ENCODE peak calls at places on chromosomes 2 and 18, in eight cellular contexts. V is fibroblast of lung, E is WERI-Rb-1, P is Panc1, Q is sigmoid colon, X is tibial nerve, T is AG04449, S is kidney. G is an unnamed sample.

GRCh38 chr2:23137161-23137560 is 247.8 kb upstream of the KLHL29 start:
- DNase-seq in V (no peak), E (no peak), P (no peak), Q (no peak), X (no peak), T (no peak), S (no peak), G (no peak)

GRCh38 chr2:172613035-172613434 is 57.1 kb downstream of the PDK1 start:
- DNase-seq in V (peak), E (peak), P (no peak), Q (no peak), X (no peak), T (no peak), S (no peak), G (peak)

GRCh38 chr2:73175663-73176204 is 26.6 kb upstream of the NOTO start:
- DNase-seq in V (peak), E (peak), P (no peak), Q (peak), X (peak), T (no peak), S (peak), G (peak)

GRCh38 chr2:101480764-101481163 is 5.9 kb upstream of the RFX8 start:
- DNase-seq in V (no peak), E (no peak), P (no peak), Q (no peak), X (no peak), T (no peak), S (no peak), G (no peak)

GRCh38 chr2:47073217-47073616 is 81.9 kb downstream of the STPG4 start:
- DNase-seq in V (no peak), E (no peak), P (no peak), Q (no peak), X (no peak), T (no peak), S (no peak), G (no peak)

GRCh38 chr2:174518397-174518796 is 31.6 kb upstream of the GPR155 start:
- DNase-seq in V (no peak), E (no peak), P (no peak), Q (no peak), X (no peak), T (no peak), S (no peak), G (no peak)

GRCh38 chr2:56687169-56687568 is 503.4 kb downstream of the CCDC85A start:
- DNase-seq in V (no peak), E (no peak), P (no peak), Q (no peak), X (no peak), T (no peak), S (no peak), G (peak)

GRCh38 chr18:10293966-10294365 is 160.5 kb upstream of the APCDD1 start:
- DNase-seq in V (no peak), E (no peak), P (no peak), Q (no peak), X (no peak), T (no peak), S (no peak), G (no peak)

GRCh38 chr2:106623424-106623823 is 136.3 kb downstream of the CD8B2 start:
- DNase-seq in V (no peak), E (no peak), P (no peak), Q (no peak), X (no peak), T (no peak), S (no peak), G (no peak)

GRCh38 chr2:64213607-64214275 is 69.5 kb upstream of the PELI1 start:
- DNase-seq in V (no peak), E (no peak), P (no peak), Q (no peak), X (no peak), T (no peak), S (no peak), G (no peak)

GRCh38 chr2:21820271-21820670 is 696.5 kb downstream of the TDRD15 start:
- DNase-seq in V (peak), E (no peak), P (no peak), Q (no peak), X (no peak), T (no peak), S (no peak), G (no peak)

GRCh38 chr2:240343548-240343947 is 91.9 kb upstream of the GPC1 start:
- DNase-seq in V (peak), E (no peak), P (no peak), Q (no peak), X (no peak), T (no peak), S (no peak), G (peak)

GRCh38 chr2:28296243-28296642 is 96.4 kb upstream of the FOSL2 start:
- DNase-seq in V (peak), E (no peak), P (no peak), Q (no peak), X (no peak), T (no peak), S (no peak), G (no peak)

GRCh38 chr2:144452169-144453038 is 67.5 kb downstream of the ZEB2 start:
- DNase-seq in V (peak), E (peak), P (no peak), Q (no peak), X (no peak), T (no peak), S (no peak), G (peak)

GRCh38 chr2:32558492-32558891 is 69.4 kb upstream of the TTC27 start:
- DNase-seq in V (peak), E (no peak), P (no peak), Q (no peak), X (no peak), T (no peak), S (no peak), G (no peak)

GRCh38 chr2:180660881-180661280 is 319.5 kb upstream of the UBE2E3 start:
- DNase-seq in V (no peak), E (no peak), P (no peak), Q (no peak), X (no peak), T (no peak), S (no peak), G (no peak)

GRCh38 chr2:210366675-210367080 is 51.7 kb upstream of the MYL1 start:
- DNase-seq in V (no peak), E (no peak), P (no peak), Q (no peak), X (peak), T (no peak), S (no peak), G (no peak)

GRCh38 chr18:23958036-23958435 is 56.5 kb upstream of the TTC39C start:
- DNase-seq in V (peak), E (no peak), P (no peak), Q (peak), X (peak), T (no peak), S (no peak), G (peak)

GRCh38 chr2:231364961-231365810 is 30.3 kb upstream of the B3GNT7 start:
- DNase-seq in V (peak), E (peak), P (peak), Q (peak), X (no peak), T (peak), S (peak), G (peak)

GRCh38 chr18:34608064-34608463 is 102.0 kb upstream of the DTNA start:
- DNase-seq in V (no peak), E (no peak), P (no peak), Q (no peak), X (no peak), T (no peak), S (no peak), G (no peak)

GRCh38 chr2:75595541-75596395 is 35.0 kb upstream of the EVA1A start:
- DNase-seq in V (peak), E (no peak), P (no peak), Q (no peak), X (no peak), T (peak), S (no peak), G (peak)

GRCh38 chr2:151337643-151338042 is 19.7 kb upstream of the TNFAIP6 start:
- DNase-seq in V (peak), E (no peak), P (no peak), Q (no peak), X (no peak), T (no peak), S (no peak), G (peak)

GRCh38 chr2:216139884-216140283 is 30.7 kb downstream of the XRCC5 start:
- DNase-seq in V (no peak), E (peak), P (no peak), Q (no peak), X (no peak), T (no peak), S (no peak), G (peak)

GRCh38 chr2:65296971-65297370 is 69.3 kb downstream of the ACTR2 start:
- DNase-seq in V (no peak), E (no peak), P (no peak), Q (no peak), X (no peak), T (no peak), S (no peak), G (no peak)

GRCh38 chr2:54387592-54387991 is 68.5 kb upstream of the SPTBN1 start:
- DNase-seq in V (no peak), E (no peak), P (no peak), Q (no peak), X (no peak), T (no peak), S (no peak), G (no peak)

GRCh38 chr18:56888978-56889377 is 237.8 kb downstream of the WDR7 start:
- DNase-seq in V (no peak), E (no peak), P (no peak), Q (no peak), X (no peak), T (no peak), S (no peak), G (no peak)

GRCh38 chr2:229686122-229686919 is 28.0 kb downstream of the DNER start:
- DNase-seq in V (no peak), E (no peak), P (no peak), Q (no peak), X (no peak), T (no peak), S (no peak), G (no peak)

GRCh38 chr18:77711096-77711495 is 461.4 kb downstream of the GALR1 start:
- DNase-seq in V (no peak), E (no peak), P (no peak), Q (no peak), X (no peak), T (no peak), S (no peak), G (no peak)

GRCh38 chr18:2848145-2848878 is 1.5 kb downstream of the EMILIN2 start:
- DNase-seq in V (peak), E (no peak), P (no peak), Q (no peak), X (no peak), T (no peak), S (no peak), G (no peak)

GRCh38 chr18:2846241-2846637 is 567 bp upstream of the EMILIN2 start:
- DNase-seq in V (peak), E (no peak), P (no peak), Q (peak), X (no peak), T (no peak), S (no peak), G (peak)

GRCh38 chr18:2848879-2849254 is 2.1 kb downstream of the EMILIN2 start:
- DNase-seq in V (no peak), E (no peak), P (no peak), Q (peak), X (no peak), T (no peak), S (no peak), G (no peak)

GRCh38 chr18:2846638-2847340 is at the start of gene EMILIN2:
- DNase-seq in V (peak), E (no peak), P (no peak), Q (peak), X (peak), T (no peak), S (peak), G (peak)

GRCh38 chr18:2847341-2848144 is 737 bp downstream of the EMILIN2 start:
- DNase-seq in V (peak), E (peak), P (no peak), Q (peak), X (no peak), T (no peak), S (no peak), G (peak)
- TF ChIP-seq CTCF in V (no peak), E (no peak), P (no peak), Q (no peak), X (no peak), T (peak), S (no peak), G (no peak)

GRCh38 chr2:136347976-136348375 is 230.0 kb upstream of the CXCR4 start:
- DNase-seq in V (no peak), E (no peak), P (no peak), Q (no peak), X (no peak), T (no peak), S (no peak), G (no peak)

DNA sequence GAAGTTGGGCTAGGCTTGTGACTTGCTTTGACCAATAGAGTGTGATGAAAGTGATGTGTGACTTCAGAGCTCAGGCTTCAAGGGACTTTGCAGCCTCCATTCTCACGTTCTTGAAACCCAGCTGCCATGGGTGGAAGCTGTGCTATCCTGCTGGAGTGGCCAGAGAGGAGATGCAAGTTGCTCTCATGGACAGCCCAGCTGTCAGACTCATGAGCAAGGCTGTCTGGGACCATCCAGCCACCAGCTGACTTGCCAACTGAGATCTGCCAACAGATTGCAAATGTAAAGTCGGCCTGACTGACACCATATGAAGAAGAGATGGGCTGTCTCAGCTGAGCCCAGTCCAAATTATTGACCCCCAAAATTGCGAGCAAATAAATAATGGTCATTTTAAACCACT is 226.4 kb upstream of the CXCR4 start:
- DNase-seq in V (no peak), E (no peak), P (no peak), Q (no peak), X (no peak), T (no peak), S (no peak), G (no peak)
- H3K4me3 ChIP-seq in V (no peak), E (no peak), P (no peak), Q (no peak), X (no peak), T (no peak), S (no peak), G (no peak)

GRCh38 chr2:120684691-120685402 is 50.8 kb upstream of the GLI2 start:
- DNase-seq in V (peak), E (no peak), P (no peak), Q (peak), X (no peak), T (no peak), S (peak), G (peak)

GRCh38 chr2:120685403-120686297 is 50.0 kb upstream of the GLI2 start:
- DNase-seq in V (no peak), E (no peak), P (no peak), Q (peak), X (no peak), T (no peak), S (peak), G (no peak)

GRCh38 chr2:120684225-120684624 is 51.4 kb upstream of the GLI2 start:
- DNase-seq in V (peak), E (no peak), P (no peak), Q (peak), X (no peak), T (no peak), S (no peak), G (no peak)

GRCh38 chr2:120687210-120687609 is 48.5 kb upstream of the GLI2 start:
- DNase-seq in V (no peak), E (no peak), P (no peak), Q (no peak), X (no peak), T (no peak), S (no peak), G (no peak)

DNA sequence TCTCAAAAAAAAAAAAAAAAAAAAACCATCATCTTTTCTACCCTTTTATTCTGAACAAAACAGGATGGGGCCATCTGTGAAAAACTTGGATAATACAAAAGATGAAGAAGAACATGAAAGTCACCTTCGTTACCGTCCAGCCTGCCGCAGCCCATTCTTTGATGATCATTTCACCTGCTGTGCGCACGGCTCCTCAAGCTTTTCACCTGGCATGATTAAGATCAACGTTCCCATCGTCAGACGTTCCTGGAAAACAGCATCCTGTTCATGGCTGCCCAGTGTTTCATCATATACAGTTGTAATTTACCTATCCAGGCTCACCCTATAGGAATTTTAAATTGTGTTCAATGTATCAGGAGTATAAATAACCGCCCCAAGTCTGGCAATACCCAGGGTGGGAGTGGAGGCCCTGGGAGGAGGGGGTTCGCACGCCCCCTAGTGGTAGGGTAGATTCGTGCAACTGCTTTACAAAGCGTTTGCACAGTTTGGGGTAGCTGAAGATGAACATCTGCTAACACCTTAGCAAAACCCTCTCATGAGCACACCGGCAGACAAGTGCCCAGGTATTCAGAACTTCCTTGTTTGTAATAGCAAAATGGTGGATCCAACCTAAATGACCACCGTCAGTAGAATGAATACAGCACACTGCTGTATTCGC is 49.0 kb upstream of the GLI2 start:
- DNase-seq in V (no peak), E (no peak), P (no peak), Q (peak), X (no peak), T (no peak), S (peak), G (no peak)
- TF ChIP-seq CTCF in V (peak), E (peak), P (peak), Q (no peak), X (no peak), T (no peak), S (no peak), G (peak)

GRCh38 chr2:88827821-88828220 is 136.3 kb downstream of the RPIA start:
- DNase-seq in V (no peak), E (no peak), P (no peak), Q (no peak), X (no peak), T (no peak), S (no peak), G (no peak)
- H3K4me3 ChIP-seq in V (no peak), E (no peak), P (no peak), Q (no peak), X (no peak), T (no peak), S (no peak), G (no peak)

GRCh38 chr2:208542465-208543041 is 136.0 kb downstream of the PTH2R start:
- DNase-seq in V (no peak), E (no peak), P (no peak), Q (no peak), X (no peak), T (no peak), S (peak), G (no peak)

GRCh38 chr2:208546107-208546506 is 139.5 kb downstream of the PTH2R start:
- DNase-seq in V (no peak), E (no peak), P (no peak), Q (no peak), X (no peak), T (no peak), S (no peak), G (no peak)

GRCh38 chr2:208548689-208549088 is 142.1 kb downstream of the PTH2R start:
- DNase-seq in V (no peak), E (no peak), P (no peak), Q (no peak), X (no peak), T (no peak), S (no peak), G (no peak)

GRCh38 chr2:208546860-208547650 is 140.5 kb downstream of the PTH2R start:
- DNase-seq in V (no peak), E (no peak), P (no peak), Q (no peak), X (no peak), T (no peak), S (no peak), G (no peak)

DNA sequence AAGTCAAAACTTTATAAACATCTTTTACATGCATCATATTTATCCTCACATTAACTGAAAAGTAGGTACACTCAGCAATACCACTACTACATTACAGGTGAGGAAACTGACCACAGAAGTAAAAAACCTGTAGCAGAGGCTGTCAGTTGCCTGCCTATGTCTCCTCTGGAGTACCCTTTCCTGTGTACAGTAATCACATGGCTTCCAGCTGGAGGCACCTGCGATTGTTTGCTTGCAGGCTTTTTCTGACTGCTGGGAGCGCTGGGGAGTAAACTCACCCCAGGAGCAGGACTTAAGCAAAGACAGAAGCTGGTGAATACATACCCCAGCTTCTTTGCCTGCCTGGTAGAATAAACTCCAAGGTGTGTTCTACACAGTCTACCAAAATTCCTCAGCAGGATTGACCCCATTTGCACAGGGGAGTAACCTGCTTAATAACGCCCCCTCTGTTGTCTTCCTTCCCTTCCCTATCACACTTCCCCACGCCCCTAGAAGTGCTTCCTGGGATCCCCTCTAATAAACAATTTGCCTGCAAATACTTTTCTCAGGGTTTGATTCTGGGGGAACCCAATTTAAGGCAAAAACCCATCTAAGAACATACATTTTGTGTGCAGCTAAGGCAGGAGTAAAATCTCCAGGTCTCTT is 138.9 kb downstream of the PTH2R start:
- DNase-seq in V (no peak), E (no peak), P (no peak), Q (no peak), X (no peak), T (no peak), S (peak), G (no peak)
- TF ChIP-seq CTCF in V (no peak), E (no peak), P (no peak), Q (no peak), X (no peak), T (no peak), S (no peak), G (no peak)

GRCh38 chr2:171318463-171318934 is 115.3 kb downstream of the METTL8 start:
- DNase-seq in V (peak), E (no peak), P (no peak), Q (peak), X (no peak), T (no peak), S (no peak), G (peak)
- H3K4me3 ChIP-seq in V (no peak), E (no peak), P (no peak), Q (no peak), X (no peak), T (no peak), S (no peak), G (no peak)

GRCh38 chr2:237662671-237663093 is 35.3 kb downstream of the LRRFIP1 start:
- DNase-seq in V (peak), E (peak), P (no peak), Q (peak), X (peak), T (peak), S (peak), G (peak)

GRCh38 chr2:237664151-237664550 is 36.8 kb downstream of the LRRFIP1 start:
- DNase-seq in V (no peak), E (no peak), P (no peak), Q (no peak), X (no peak), T (no peak), S (peak), G (no peak)

GRCh38 chr2:237665713-237666143 is 38.3 kb downstream of the LRRFIP1 start:
- DNase-seq in V (no peak), E (no peak), P (no peak), Q (no peak), X (no peak), T (no peak), S (peak), G (no peak)

GRCh38 chr2:237661799-237662328 is 34.5 kb downstream of the LRRFIP1 start:
- DNase-seq in V (no peak), E (no peak), P (no peak), Q (peak), X (no peak), T (no peak), S (no peak), G (no peak)

GRCh38 chr2:237663517-237663916 is 36.1 kb downstream of the LRRFIP1 start:
- DNase-seq in V (peak), E (no peak), P (no peak), Q (no peak), X (no peak), T (no peak), S (no peak), G (no peak)
- TF ChIP-seq CTCF in V (no peak), E (no peak), P (no peak), Q (no peak), X (no peak), T (no peak), S (no peak), G (no peak)

G was measured in fibroblast of pulmonary artery.